ENCODE peak calls at places on chromosomes 16 and 17, in nine cellular contexts. R is left ventricle myocardium inferior, M is ovary, I is GM23248, G is adrenal gland, F is cardiac muscle cell, L is ascending aorta, C is endodermal cell, E is upper lobe of right lung. T is an unnamed sample. For H3K4me1, the result is how much of the 10 kb centered on the place peaks cover.

GRCh38 chr17:73027130-73027741 is 65.3 kb downstream of the SLC39A11 start:
- DNase-seq in G (no peak), E (no peak), L (no peak), I (peak), R (no peak), F (peak), M (no peak), C (no peak), T (no peak)

GRCh38 chr17:65389956-65390355 is 171.5 kb downstream of the AXIN2 start:
- DNase-seq in R (no peak), C (no peak), F (peak), M (no peak), G (no peak), E (no peak), L (no peak), I (peak), T (no peak)

GRCh38 chr17:1834378-1835149 is 4.8 kb downstream of the RPA1 start:
- DNase-seq in L (no peak), F (no peak), I (no peak), C (no peak), M (no peak), G (no peak), E (no peak), R (no peak), T (no peak)

GRCh38 chr17:36777118-36777517 is 160.2 kb upstream of the LHX1 start:
- DNase-seq in I (no peak), G (no peak), M (no peak), R (no peak), C (peak), E (no peak), F (peak), L (no peak), T (no peak)

GRCh38 chr16:3659200-3659599 is 4.7 kb downstream of the DNASE1 start:
- DNase-seq in M (no peak), G (no peak), L (no peak), C (peak), I (peak), E (no peak), R (no peak), F (peak), T (no peak)

GRCh38 chr16:50007744-50008143 is 17.3 kb upstream of the CNEP1R1 start:
- DNase-seq in M (no peak), L (no peak), I (no peak), E (no peak), G (no peak), C (no peak), R (no peak), F (no peak), T (no peak)

GRCh38 chr16:56608876-56609462 is 585 bp downstream of the MT2A start:
- DNase-seq in F (no peak), M (no peak), E (no peak), L (no peak), C (peak), G (peak), I (peak), R (no peak), T (no peak)

GRCh38 chr17:42530952-42531454 is 5.0 kb upstream of the NAGLU start:
- DNase-seq in C (no peak), I (no peak), G (no peak), R (no peak), M (no peak), F (no peak), L (no peak), E (no peak), T (no peak)

GRCh38 chr17:76452102-76452645 is 778 bp downstream of the UBE2O start:
- DNase-seq in M (no peak), E (no peak), R (no peak), I (no peak), L (no peak), G (peak), F (no peak), C (no peak), T (no peak)

GRCh38 chr17:72420775-72421127 is 299.9 kb downstream of the SOX9 start:
- DNase-seq in C (no peak), E (no peak), G (no peak), L (no peak), F (no peak), I (no peak), R (no peak), M (no peak), T (no peak)

GRCh38 chr17:36728030-36728991 is 126.9 kb downstream of the MRM1 start:
- DNase-seq in I (no peak), L (no peak), C (peak), R (no peak), G (no peak), E (no peak), M (no peak), F (no peak), T (no peak)

GRCh38 chr17:15291674-15292361 is 26.7 kb upstream of the PMP22 start:
- DNase-seq in I (no peak), C (no peak), L (no peak), R (peak), F (peak), M (no peak), E (no peak), G (no peak), T (peak)

GRCh38 chr17:43406676-43407645 is 8.2 kb downstream of the ARL4D start:
- DNase-seq in F (peak), C (peak), G (no peak), L (no peak), E (no peak), R (no peak), M (no peak), I (peak), T (no peak)

GRCh38 chr17:64112978-64113377 is 17.0 kb downstream of the ERN1 start:
- DNase-seq in F (no peak), G (no peak), C (no peak), L (no peak), M (no peak), R (no peak), E (no peak), I (no peak), T (no peak)

GRCh38 chr17:41648411-41649195 is 24.2 kb upstream of the KRT17 start:
- DNase-seq in C (peak), E (peak), L (no peak), F (peak), R (peak), G (peak), M (peak), I (peak), T (peak)

GRCh38 chr16:68264128-68265077 is at the start of gene SLC7A6:
- DNase-seq in L (peak), F (peak), C (peak), G (peak), E (peak), I (peak), R (peak), M (peak), T (peak)

GRCh38 chr17:80242505-80242904 is 18.1 kb upstream of the RNF213 start:
- DNase-seq in F (no peak), G (no peak), M (no peak), C (no peak), R (no peak), E (no peak), I (no peak), L (no peak), T (no peak)

GRCh38 chr17:64718058-64718457 is 56.0 kb upstream of the SMURF2 start:
- DNase-seq in G (no peak), C (no peak), F (no peak), M (no peak), E (no peak), L (no peak), I (no peak), R (no peak), T (no peak)

GRCh38 chr16:57689772-57690558 is 4.6 kb upstream of the DRC7 start:
- DNase-seq in G (no peak), I (no peak), R (no peak), E (no peak), C (no peak), F (peak), M (no peak), L (no peak), T (no peak)

GRCh38 chr16:81480856-81481821 is 36.5 kb downstream of the CMIP start:
- DNase-seq in I (peak), L (peak), F (peak), R (no peak), M (no peak), G (peak), E (peak), C (no peak), T (peak)

GRCh38 chr17:2700491-2701141 is 10.9 kb downstream of the CLUH start:
- DNase-seq in F (no peak), M (peak), E (peak), R (peak), C (peak), L (no peak), G (peak), I (no peak), T (no peak)

GRCh38 chr17:351875-352420 is 659 bp downstream of the RPH3AL start:
- DNase-seq in L (no peak), G (no peak), I (no peak), M (no peak), F (no peak), C (no peak), R (no peak), E (no peak), T (no peak)

GRCh38 chr17:29112780-29113295 is 67.4 kb downstream of the MYO18A start:
- DNase-seq in E (no peak), M (no peak), C (no peak), R (peak), L (no peak), I (peak), G (peak), F (peak), T (peak)

GRCh38 chr17:75481194-75482059 is 25.0 kb downstream of the TMEM94 start:
- DNase-seq in C (peak), E (peak), L (no peak), R (no peak), G (no peak), M (no peak), F (no peak), I (no peak), T (no peak)

GRCh38 chr16:4309833-4310266 is 6.0 kb upstream of the GLIS2 start:
- DNase-seq in F (peak), M (no peak), C (peak), R (peak), I (peak), E (peak), G (peak), L (no peak), T (no peak)

GRCh38 chr17:40484285-40484972 is 17.0 kb downstream of the TNS4 start:
- DNase-seq in L (no peak), R (no peak), M (peak), F (no peak), I (no peak), C (no peak), E (no peak), G (no peak), T (no peak)
- H3K4me1 ChIP-seq in L (under half), R (under half), M (under half), F (under half), I (half or more), C (under half), E (under half), G (under half), T (under half)

GRCh38 chr16:27404163-27404823 is 2.3 kb downstream of the IL21R start:
- DNase-seq in R (no peak), I (no peak), G (no peak), C (no peak), L (no peak), F (no peak), M (no peak), E (no peak), T (no peak)

GRCh38 chr16:27402964-27403600 is 1.1 kb downstream of the IL21R start:
- DNase-seq in I (no peak), F (no peak), L (no peak), R (no peak), G (no peak), M (no peak), E (no peak), C (no peak), T (no peak)

GRCh38 chr16:27402569-27402963 is 592 bp downstream of the IL21R start:
- DNase-seq in R (no peak), I (no peak), G (no peak), C (no peak), F (no peak), M (no peak), E (no peak), L (no peak), T (no peak)

GRCh38 chr16:27401768-27402568 is at the start of gene IL21R:
- DNase-seq in G (peak), L (peak), F (peak), R (peak), E (peak), C (peak), M (peak), I (peak), T (peak)

DNA sequence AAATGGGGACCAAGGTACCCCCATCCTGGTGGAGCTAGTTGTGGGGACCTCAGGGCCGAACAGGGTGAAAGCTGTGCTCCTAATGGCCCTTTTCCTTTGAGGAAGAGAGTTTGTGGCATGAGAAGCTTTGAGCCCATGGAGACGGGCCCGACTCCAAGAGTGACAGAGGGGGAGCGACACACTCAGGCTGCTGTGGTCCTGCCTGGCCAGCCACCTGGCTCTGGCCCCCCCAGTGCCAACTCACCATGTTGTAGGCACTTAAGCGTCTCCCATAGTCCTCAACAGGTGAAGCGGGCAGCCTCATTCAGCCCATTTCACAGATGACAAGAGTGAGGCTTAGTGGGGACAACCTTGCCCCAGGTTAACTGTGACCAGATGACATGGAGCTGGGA is 1.6 kb downstream of the IL21R start:
- DNase-seq in I (no peak), G (no peak), F (no peak), C (no peak), E (no peak), M (no peak), L (no peak), R (no peak), T (no peak)
- H3K4me1 ChIP-seq in I (under half), G (under half), F (under half), C (under half), E (under half), M (under half), L (under half), R (under half), T (under half)

GRCh38 chr16:83328936-83329335 is 478.8 kb upstream of the HSBP1 start:
- DNase-seq in G (no peak), E (no peak), C (no peak), I (no peak), R (no peak), F (no peak), M (no peak), L (no peak), T (no peak)
- H3K4me1 ChIP-seq in G (under half), E (under half), C (under half), I (under half), R (under half), F (under half), M (under half), L (under half), T (under half)

GRCh38 chr16:66551362-66551761 is 1.0 kb upstream of the CKLF start:
- DNase-seq in C (peak), M (no peak), G (peak), F (no peak), R (no peak), L (peak), I (peak), E (no peak), T (no peak)
- H3K4me1 ChIP-seq in C (under half), M (under half), G (under half), F (under half), R (half or more), L (under half), I (under half), E (under half), T (half or more)

GRCh38 chr16:86431540-86431939 is 78.8 kb upstream of the FOXF1 start:
- DNase-seq in E (no peak), R (no peak), G (no peak), M (no peak), L (no peak), F (no peak), C (no peak), I (no peak), T (no peak)
- H3K4me1 ChIP-seq in E (under half), R (under half), G (under half), M (under half), L (under half), F (under half), C (under half), I (under half), T (under half)